ENCODE peak calls at places on chromosome 11, in eight cellular contexts. One of them, this sample, is unnamed.

GRCh38 chr11:85132839-85133238 is 494.3 kb downstream of the DLG2 start:
- DNase-seq in fibroblast of lung: no peak
- DNase-seq in tibial artery: no peak
- DNase-seq in substantia nigra: no peak
- DNase-seq in T follicular helper cell: no peak
- DNase-seq in HFF-Myc: no peak
- DNase-seq in stimulated activated effector memory CD8-positive, alpha-beta T cell treated with anti-CD3 and anti-CD28 coated beads, Interleukin-12 subunit alpha, Interleukin-12 subunit beta, amount 100 ng/mL, for 72 hours: no peak
- DNase-seq in GM23338: peak; percentile 48
- DNase-seq in this sample: no peak

GRCh38 chr11:128247235-128247594 is 340.1 kb downstream of the ETS1 start:
- DNase-seq in GM23338: no peak
- DNase-seq in HFF-Myc: no peak
- DNase-seq in substantia nigra: no peak
- DNase-seq in tibial artery: no peak
- DNase-seq in fibroblast of lung: no peak
- DNase-seq in T follicular helper cell: no peak
- DNase-seq in stimulated activated effector memory CD8-positive, alpha-beta T cell treated with anti-CD3 and anti-CD28 coated beads, Interleukin-12 subunit alpha, Interleukin-12 subunit beta, amount 100 ng/mL, for 72 hours: no peak
- DNase-seq in this sample: no peak

GRCh38 chr11:47592970-47593369 is 1.2 kb downstream of the C1QTNF4 start:
- DNase-seq in fibroblast of lung: no peak
- DNase-seq in stimulated activated effector memory CD8-positive, alpha-beta T cell treated with anti-CD3 and anti-CD28 coated beads, Interleukin-12 subunit alpha, Interleukin-12 subunit beta, amount 100 ng/mL, for 72 hours: no peak
- DNase-seq in HFF-Myc: no peak
- DNase-seq in tibial artery: no peak
- DNase-seq in GM23338: no peak
- DNase-seq in substantia nigra: no peak
- DNase-seq in T follicular helper cell: no peak
- DNase-seq in this sample: no peak

GRCh38 chr11:107598225-107599139 is 7.5 kb downstream of the ELMOD1 start:
- DNase-seq in T follicular helper cell: no peak
- DNase-seq in stimulated activated effector memory CD8-positive, alpha-beta T cell treated with anti-CD3 and anti-CD28 coated beads, Interleukin-12 subunit alpha, Interleukin-12 subunit beta, amount 100 ng/mL, for 72 hours: no peak
- DNase-seq in GM23338: peak; percentile 73
- DNase-seq in substantia nigra: no peak
- DNase-seq in fibroblast of lung: no peak
- DNase-seq in HFF-Myc: no peak
- DNase-seq in tibial artery: no peak
- DNase-seq in this sample: no peak

GRCh38 chr11:99020324-99021225 is at the start of gene CNTN5:
- DNase-seq in tibial artery: peak; percentile 67
- DNase-seq in T follicular helper cell: no peak
- DNase-seq in substantia nigra: no peak
- DNase-seq in fibroblast of lung: peak; percentile 42
- DNase-seq in HFF-Myc: no peak
- DNase-seq in GM23338: peak; percentile 73
- DNase-seq in stimulated activated effector memory CD8-positive, alpha-beta T cell treated with anti-CD3 and anti-CD28 coated beads, Interleukin-12 subunit alpha, Interleukin-12 subunit beta, amount 100 ng/mL, for 72 hours: no peak
- DNase-seq in this sample: no peak

GRCh38 chr11:121557348-121557747 is 104.6 kb upstream of the SORL1-AS1 start:
- DNase-seq in tibial artery: no peak
- DNase-seq in GM23338: no peak
- DNase-seq in substantia nigra: no peak
- DNase-seq in T follicular helper cell: no peak
- DNase-seq in stimulated activated effector memory CD8-positive, alpha-beta T cell treated with anti-CD3 and anti-CD28 coated beads, Interleukin-12 subunit alpha, Interleukin-12 subunit beta, amount 100 ng/mL, for 72 hours: no peak
- DNase-seq in HFF-Myc: no peak
- DNase-seq in fibroblast of lung: no peak
- DNase-seq in this sample: no peak

GRCh38 chr11:2302280-2302843 is 549 bp downstream of the TSPAN32 start:
- DNase-seq in T follicular helper cell: no peak
- DNase-seq in stimulated activated effector memory CD8-positive, alpha-beta T cell treated with anti-CD3 and anti-CD28 coated beads, Interleukin-12 subunit alpha, Interleukin-12 subunit beta, amount 100 ng/mL, for 72 hours: no peak
- DNase-seq in HFF-Myc: no peak
- DNase-seq in tibial artery: no peak
- DNase-seq in substantia nigra: no peak
- DNase-seq in fibroblast of lung: no peak
- DNase-seq in GM23338: no peak
- DNase-seq in this sample: no peak

GRCh38 chr11:128555606-128556005 is 31.8 kb downstream of the ETS1 start:
- DNase-seq in tibial artery: no peak
- DNase-seq in substantia nigra: no peak
- DNase-seq in HFF-Myc: no peak
- DNase-seq in T follicular helper cell: no peak
- DNase-seq in fibroblast of lung: peak; percentile 28
- DNase-seq in stimulated activated effector memory CD8-positive, alpha-beta T cell treated with anti-CD3 and anti-CD28 coated beads, Interleukin-12 subunit alpha, Interleukin-12 subunit beta, amount 100 ng/mL, for 72 hours: no peak
- DNase-seq in GM23338: peak; percentile 68
- DNase-seq in this sample: no peak

GRCh38 chr11:116927163-116927772 is 89.8 kb upstream of the APOA1 start:
- DNase-seq in fibroblast of lung: no peak
- DNase-seq in T follicular helper cell: peak; percentile 49
- DNase-seq in GM23338: no peak
- DNase-seq in substantia nigra: no peak
- DNase-seq in stimulated activated effector memory CD8-positive, alpha-beta T cell treated with anti-CD3 and anti-CD28 coated beads, Interleukin-12 subunit alpha, Interleukin-12 subunit beta, amount 100 ng/mL, for 72 hours: no peak
- DNase-seq in HFF-Myc: no peak
- DNase-seq in tibial artery: no peak
- DNase-seq in this sample: no peak

GRCh38 chr11:101862410-101863233 is 52.2 kb upstream of the CEP126 start:
- DNase-seq in fibroblast of lung: peak; percentile 81
- DNase-seq in T follicular helper cell: no peak
- DNase-seq in stimulated activated effector memory CD8-positive, alpha-beta T cell treated with anti-CD3 and anti-CD28 coated beads, Interleukin-12 subunit alpha, Interleukin-12 subunit beta, amount 100 ng/mL, for 72 hours: no peak
- DNase-seq in GM23338: peak; percentile 79
- DNase-seq in HFF-Myc: peak; percentile 44
- DNase-seq in tibial artery: no peak
- DNase-seq in substantia nigra: no peak
- DNase-seq in this sample: no peak

GRCh38 chr11:126352934-126353801 is 2.3 kb upstream of the ST3GAL4 start:
- DNase-seq in HFF-Myc: peak; percentile 32
- DNase-seq in tibial artery: no peak
- DNase-seq in fibroblast of lung: peak; percentile 69
- DNase-seq in GM23338: peak; percentile 57
- DNase-seq in substantia nigra: no peak
- DNase-seq in stimulated activated effector memory CD8-positive, alpha-beta T cell treated with anti-CD3 and anti-CD28 coated beads, Interleukin-12 subunit alpha, Interleukin-12 subunit beta, amount 100 ng/mL, for 72 hours: no peak
- DNase-seq in T follicular helper cell: no peak
- DNase-seq in this sample: no peak

GRCh38 chr11:123601136-123601535 is 53.3 kb downstream of the SCN3B start:
- DNase-seq in stimulated activated effector memory CD8-positive, alpha-beta T cell treated with anti-CD3 and anti-CD28 coated beads, Interleukin-12 subunit alpha, Interleukin-12 subunit beta, amount 100 ng/mL, for 72 hours: no peak
- DNase-seq in HFF-Myc: no peak
- DNase-seq in fibroblast of lung: peak; percentile 29
- DNase-seq in substantia nigra: no peak
- DNase-seq in T follicular helper cell: no peak
- DNase-seq in GM23338: no peak
- DNase-seq in tibial artery: no peak
- DNase-seq in this sample: no peak

GRCh38 chr11:45563801-45564200 is 101.6 kb downstream of the CHST1 start:
- DNase-seq in tibial artery: no peak
- DNase-seq in stimulated activated effector memory CD8-positive, alpha-beta T cell treated with anti-CD3 and anti-CD28 coated beads, Interleukin-12 subunit alpha, Interleukin-12 subunit beta, amount 100 ng/mL, for 72 hours: no peak
- DNase-seq in HFF-Myc: no peak
- DNase-seq in fibroblast of lung: no peak
- DNase-seq in T follicular helper cell: no peak
- DNase-seq in GM23338: peak; percentile 28
- DNase-seq in substantia nigra: no peak
- DNase-seq in this sample: no peak

GRCh38 chr11:19344661-19345518 is 104.1 kb upstream of the E2F8 start:
- DNase-seq in T follicular helper cell: no peak
- DNase-seq in HFF-Myc: no peak
- DNase-seq in tibial artery: peak; percentile 71
- DNase-seq in GM23338: peak; percentile 90
- DNase-seq in fibroblast of lung: peak; percentile 33
- DNase-seq in stimulated activated effector memory CD8-positive, alpha-beta T cell treated with anti-CD3 and anti-CD28 coated beads, Interleukin-12 subunit alpha, Interleukin-12 subunit beta, amount 100 ng/mL, for 72 hours: no peak
- DNase-seq in substantia nigra: peak; percentile 60
- DNase-seq in this sample: no peak

GRCh38 chr11:66418168-66418985 is 2.5 kb upstream of the NPAS4 start:
- DNase-seq in HFF-Myc: peak; percentile 45
- DNase-seq in stimulated activated effector memory CD8-positive, alpha-beta T cell treated with anti-CD3 and anti-CD28 coated beads, Interleukin-12 subunit alpha, Interleukin-12 subunit beta, amount 100 ng/mL, for 72 hours: peak; percentile 46
- DNase-seq in T follicular helper cell: peak; percentile 31
- DNase-seq in substantia nigra: no peak
- DNase-seq in GM23338: peak; percentile 96
- DNase-seq in tibial artery: peak; percentile 96
- DNase-seq in fibroblast of lung: peak; percentile 94
- DNase-seq in this sample: no peak

GRCh38 chr11:92932023-92932422 is 37.4 kb upstream of the MTNR1B start:
- DNase-seq in GM23338: no peak
- DNase-seq in substantia nigra: no peak
- DNase-seq in HFF-Myc: no peak
- DNase-seq in T follicular helper cell: no peak
- DNase-seq in stimulated activated effector memory CD8-positive, alpha-beta T cell treated with anti-CD3 and anti-CD28 coated beads, Interleukin-12 subunit alpha, Interleukin-12 subunit beta, amount 100 ng/mL, for 72 hours: no peak
- DNase-seq in tibial artery: no peak
- DNase-seq in fibroblast of lung: no peak
- DNase-seq in this sample: no peak

GRCh38 chr11:46006418-46007070 is 84.1 kb downstream of the LARGE2 start:
- DNase-seq in substantia nigra: no peak
- DNase-seq in T follicular helper cell: no peak
- DNase-seq in stimulated activated effector memory CD8-positive, alpha-beta T cell treated with anti-CD3 and anti-CD28 coated beads, Interleukin-12 subunit alpha, Interleukin-12 subunit beta, amount 100 ng/mL, for 72 hours: no peak
- DNase-seq in fibroblast of lung: peak; percentile 87
- DNase-seq in GM23338: peak; percentile 93
- DNase-seq in HFF-Myc: peak; percentile 73
- DNase-seq in tibial artery: no peak
- DNase-seq in this sample: no peak

GRCh38 chr11:27423125-27423524 is 49.5 kb downstream of the LGR4 start:
- DNase-seq in substantia nigra: no peak
- DNase-seq in HFF-Myc: no peak
- DNase-seq in GM23338: peak; percentile 43
- DNase-seq in fibroblast of lung: peak; percentile 96
- DNase-seq in T follicular helper cell: no peak
- DNase-seq in tibial artery: no peak
- DNase-seq in stimulated activated effector memory CD8-positive, alpha-beta T cell treated with anti-CD3 and anti-CD28 coated beads, Interleukin-12 subunit alpha, Interleukin-12 subunit beta, amount 100 ng/mL, for 72 hours: no peak
- DNase-seq in this sample: no peak

GRCh38 chr11:117842131-117842941 is 17.8 kb upstream of the FXYD2 start:
- DNase-seq in T follicular helper cell: no peak
- DNase-seq in HFF-Myc: no peak
- DNase-seq in fibroblast of lung: no peak
- DNase-seq in stimulated activated effector memory CD8-positive, alpha-beta T cell treated with anti-CD3 and anti-CD28 coated beads, Interleukin-12 subunit alpha, Interleukin-12 subunit beta, amount 100 ng/mL, for 72 hours: no peak
- DNase-seq in tibial artery: peak; percentile 71
- DNase-seq in GM23338: no peak
- DNase-seq in substantia nigra: no peak
- DNase-seq in this sample: no peak

GRCh38 chr11:76579047-76579751 is 91.3 kb downstream of the LRRC32 start:
- DNase-seq in GM23338: peak; percentile 55
- DNase-seq in stimulated activated effector memory CD8-positive, alpha-beta T cell treated with anti-CD3 and anti-CD28 coated beads, Interleukin-12 subunit alpha, Interleukin-12 subunit beta, amount 100 ng/mL, for 72 hours: no peak
- DNase-seq in substantia nigra: no peak
- DNase-seq in tibial artery: peak; percentile 90
- DNase-seq in T follicular helper cell: no peak
- DNase-seq in fibroblast of lung: peak; percentile 51
- DNase-seq in HFF-Myc: no peak
- DNase-seq in this sample: no peak

GRCh38 chr11:111935331-111936044 is 1.7 kb upstream of the DIXDC1 start:
- DNase-seq in tibial artery: no peak
- DNase-seq in stimulated activated effector memory CD8-positive, alpha-beta T cell treated with anti-CD3 and anti-CD28 coated beads, Interleukin-12 subunit alpha, Interleukin-12 subunit beta, amount 100 ng/mL, for 72 hours: no peak
- DNase-seq in substantia nigra: no peak
- DNase-seq in fibroblast of lung: peak; percentile 60
- DNase-seq in GM23338: no peak
- DNase-seq in T follicular helper cell: no peak
- DNase-seq in HFF-Myc: no peak
- DNase-seq in this sample: no peak

GRCh38 chr11:2462986-2463765 is 18.4 kb downstream of the KCNQ1 start:
- DNase-seq in tibial artery: peak; percentile 70
- DNase-seq in HFF-Myc: no peak
- DNase-seq in GM23338: no peak
- DNase-seq in T follicular helper cell: no peak
- DNase-seq in fibroblast of lung: no peak
- DNase-seq in substantia nigra: no peak
- DNase-seq in stimulated activated effector memory CD8-positive, alpha-beta T cell treated with anti-CD3 and anti-CD28 coated beads, Interleukin-12 subunit alpha, Interleukin-12 subunit beta, amount 100 ng/mL, for 72 hours: no peak
- DNase-seq in this sample: no peak

GRCh38 chr11:10659339-10660216 is 34.0 kb downstream of the IRAG1 start:
- DNase-seq in T follicular helper cell: no peak
- DNase-seq in substantia nigra: no peak
- DNase-seq in fibroblast of lung: peak; percentile 84
- DNase-seq in HFF-Myc: peak; percentile 78
- DNase-seq in stimulated activated effector memory CD8-positive, alpha-beta T cell treated with anti-CD3 and anti-CD28 coated beads, Interleukin-12 subunit alpha, Interleukin-12 subunit beta, amount 100 ng/mL, for 72 hours: no peak
- DNase-seq in tibial artery: peak; percentile 85
- DNase-seq in GM23338: no peak
- DNase-seq in this sample: no peak

GRCh38 chr11:75625970-75626691 is 42.7 kb downstream of the MAP6 start:
- DNase-seq in stimulated activated effector memory CD8-positive, alpha-beta T cell treated with anti-CD3 and anti-CD28 coated beads, Interleukin-12 subunit alpha, Interleukin-12 subunit beta, amount 100 ng/mL, for 72 hours: no peak
- DNase-seq in GM23338: no peak
- DNase-seq in tibial artery: no peak
- DNase-seq in T follicular helper cell: no peak
- DNase-seq in HFF-Myc: peak; percentile 45
- DNase-seq in fibroblast of lung: peak; percentile 90
- DNase-seq in substantia nigra: no peak
- DNase-seq in this sample: no peak

GRCh38 chr11:116869610-116870009 is 32.2 kb upstream of the APOA1 start:
- DNase-seq in stimulated activated effector memory CD8-positive, alpha-beta T cell treated with anti-CD3 and anti-CD28 coated beads, Interleukin-12 subunit alpha, Interleukin-12 subunit beta, amount 100 ng/mL, for 72 hours: no peak
- DNase-seq in tibial artery: no peak
- DNase-seq in T follicular helper cell: no peak
- DNase-seq in GM23338: peak; percentile 10
- DNase-seq in fibroblast of lung: no peak
- DNase-seq in substantia nigra: peak; percentile 9
- DNase-seq in HFF-Myc: no peak
- DNase-seq in this sample: no peak

GRCh38 chr11:80186687-80187086 is 745.9 kb upstream of the TENM4 start:
- DNase-seq in T follicular helper cell: no peak
- DNase-seq in HFF-Myc: no peak
- DNase-seq in substantia nigra: no peak
- DNase-seq in tibial artery: no peak
- DNase-seq in fibroblast of lung: no peak
- DNase-seq in stimulated activated effector memory CD8-positive, alpha-beta T cell treated with anti-CD3 and anti-CD28 coated beads, Interleukin-12 subunit alpha, Interleukin-12 subunit beta, amount 100 ng/mL, for 72 hours: no peak
- DNase-seq in GM23338: no peak
- DNase-seq in this sample: no peak

GRCh38 chr11:111795333-111795985 is 29.3 kb upstream of the PPP2R1B start:
- DNase-seq in tibial artery: no peak
- DNase-seq in substantia nigra: no peak
- DNase-seq in HFF-Myc: no peak
- DNase-seq in GM23338: no peak
- DNase-seq in T follicular helper cell: no peak
- DNase-seq in stimulated activated effector memory CD8-positive, alpha-beta T cell treated with anti-CD3 and anti-CD28 coated beads, Interleukin-12 subunit alpha, Interleukin-12 subunit beta, amount 100 ng/mL, for 72 hours: no peak
- DNase-seq in fibroblast of lung: peak; percentile 36
- DNase-seq in this sample: no peak

GRCh38 chr11:128715691-128716153 is 21.9 kb downstream of the FLI1 start:
- DNase-seq in HFF-Myc: no peak
- DNase-seq in fibroblast of lung: peak; percentile 13
- DNase-seq in stimulated activated effector memory CD8-positive, alpha-beta T cell treated with anti-CD3 and anti-CD28 coated beads, Interleukin-12 subunit alpha, Interleukin-12 subunit beta, amount 100 ng/mL, for 72 hours: no peak
- DNase-seq in substantia nigra: no peak
- DNase-seq in T follicular helper cell: no peak
- DNase-seq in tibial artery: no peak
- DNase-seq in GM23338: no peak
- DNase-seq in this sample: no peak

GRCh38 chr11:8983552-8983951 is 19.3 kb upstream of the TMEM9B start:
- DNase-seq in substantia nigra: no peak
- DNase-seq in fibroblast of lung: no peak
- DNase-seq in T follicular helper cell: no peak
- DNase-seq in stimulated activated effector memory CD8-positive, alpha-beta T cell treated with anti-CD3 and anti-CD28 coated beads, Interleukin-12 subunit alpha, Interleukin-12 subunit beta, amount 100 ng/mL, for 72 hours: no peak
- DNase-seq in GM23338: no peak
- DNase-seq in tibial artery: no peak
- DNase-seq in HFF-Myc: no peak
- DNase-seq in this sample: no peak

GRCh38 chr11:8794677-8795103 is 112.1 kb downstream of the RPL27A start:
- DNase-seq in substantia nigra: no peak
- DNase-seq in T follicular helper cell: no peak
- DNase-seq in fibroblast of lung: no peak
- DNase-seq in HFF-Myc: no peak
- DNase-seq in stimulated activated effector memory CD8-positive, alpha-beta T cell treated with anti-CD3 and anti-CD28 coated beads, Interleukin-12 subunit alpha, Interleukin-12 subunit beta, amount 100 ng/mL, for 72 hours: no peak
- DNase-seq in tibial artery: no peak
- DNase-seq in GM23338: peak; percentile 69
- DNase-seq in this sample: no peak

GRCh38 chr11:66686100-66686785 is 8.6 kb upstream of the RBM4B start:
- DNase-seq in GM23338: no peak
- DNase-seq in stimulated activated effector memory CD8-positive, alpha-beta T cell treated with anti-CD3 and anti-CD28 coated beads, Interleukin-12 subunit alpha, Interleukin-12 subunit beta, amount 100 ng/mL, for 72 hours: no peak
- DNase-seq in T follicular helper cell: no peak
- DNase-seq in HFF-Myc: no peak
- DNase-seq in tibial artery: peak; percentile 41
- DNase-seq in substantia nigra: no peak
- DNase-seq in fibroblast of lung: no peak
- DNase-seq in this sample: no peak

GRCh38 chr11:19734171-19734570 is 21.5 kb downstream of the NAV2 start:
- DNase-seq in stimulated activated effector memory CD8-positive, alpha-beta T cell treated with anti-CD3 and anti-CD28 coated beads, Interleukin-12 subunit alpha, Interleukin-12 subunit beta, amount 100 ng/mL, for 72 hours: no peak
- DNase-seq in T follicular helper cell: no peak
- DNase-seq in GM23338: no peak
- DNase-seq in substantia nigra: no peak
- DNase-seq in fibroblast of lung: no peak
- DNase-seq in HFF-Myc: no peak
- DNase-seq in tibial artery: no peak
- DNase-seq in this sample: no peak

GRCh38 chr11:119774180-119774763 is 45.3 kb upstream of the NECTIN1 start:
- DNase-seq in tibial artery: no peak
- DNase-seq in stimulated activated effector memory CD8-positive, alpha-beta T cell treated with anti-CD3 and anti-CD28 coated beads, Interleukin-12 subunit alpha, Interleukin-12 subunit beta, amount 100 ng/mL, for 72 hours: no peak
- DNase-seq in substantia nigra: no peak
- DNase-seq in HFF-Myc: no peak
- DNase-seq in GM23338: peak; percentile 83
- DNase-seq in T follicular helper cell: no peak
- DNase-seq in fibroblast of lung: peak; percentile 25
- DNase-seq in this sample: no peak

GRCh38 chr11:70705097-70705496 is 306.8 kb downstream of the CTTN start:
- DNase-seq in GM23338: no peak
- DNase-seq in tibial artery: no peak
- DNase-seq in substantia nigra: no peak
- DNase-seq in fibroblast of lung: no peak
- DNase-seq in stimulated activated effector memory CD8-positive, alpha-beta T cell treated with anti-CD3 and anti-CD28 coated beads, Interleukin-12 subunit alpha, Interleukin-12 subunit beta, amount 100 ng/mL, for 72 hours: no peak
- DNase-seq in T follicular helper cell: no peak
- DNase-seq in HFF-Myc: no peak
- DNase-seq in this sample: no peak